ENCODE peak calls at places on chromosome 16, in ten cellular contexts. W, X, J, Q, T, K, G, Y, S and O are unnamed samples.

GRCh38 chr16:47460755-47461597 is at the start of the genes ITFG1 and PHKB:
- DNase-seq in T (peak), Y (peak), X (peak), Q (peak), G (peak), K (peak), S (peak), W (peak), J (peak), O (peak)

GRCh38 chr16:27302126-27302525 is 11.6 kb upstream of the IL4R start:
- DNase-seq in G (no peak), Y (no peak), S (no peak), T (no peak), X (no peak), J (no peak), W (no peak), K (no peak), Q (no peak), O (no peak)

GRCh38 chr16:69476920-69477418 is 52.5 kb downstream of the CYB5B start:
- DNase-seq in Y (no peak), G (no peak), Q (no peak), T (peak), X (peak), W (no peak), K (no peak), S (no peak), J (no peak), O (no peak)

GRCh38 chr16:5851583-5851982 is 754.0 kb upstream of the EEF2KMT start:
- DNase-seq in K (no peak), G (no peak), Q (no peak), S (no peak), X (no peak), Y (no peak), J (no peak), W (no peak), T (peak), O (no peak)

GRCh38 chr16:75022567-75022966 is 23.7 kb downstream of the ZNRF1 start:
- DNase-seq in S (no peak), J (no peak), K (no peak), T (no peak), Q (no peak), W (no peak), X (no peak), Y (no peak), G (no peak), O (peak)

GRCh38 chr16:29290631-29291247 is 115.8 kb downstream of the NPIPB11 start:
- DNase-seq in G (peak), S (peak), W (peak), Q (no peak), J (no peak), X (peak), T (peak), Y (peak), K (no peak), O (peak)

GRCh38 chr16:75188832-75189477 is 18.0 kb downstream of the CTRB2 start:
- DNase-seq in W (no peak), Q (no peak), T (no peak), K (no peak), X (no peak), G (no peak), J (no peak), Y (no peak), S (no peak), O (no peak)

GRCh38 chr16:74901606-74902005 is 83.3 kb downstream of the WDR59 start:
- DNase-seq in J (no peak), Y (no peak), S (no peak), G (no peak), T (no peak), Q (no peak), X (no peak), W (no peak), K (no peak), O (no peak)

GRCh38 chr16:11224096-11224893 is 31.7 kb downstream of the SOCS1 start:
- DNase-seq in X (no peak), S (peak), T (no peak), Y (peak), Q (peak), G (no peak), K (no peak), W (no peak), J (no peak), O (no peak)

GRCh38 chr16:56344518-56345405 is 80.6 kb downstream of the AMFR start:
- DNase-seq in W (no peak), K (no peak), S (no peak), T (no peak), Y (no peak), Q (no peak), X (no peak), J (no peak), G (no peak), O (no peak)

GRCh38 chr16:515175-515962 is 12.1 kb upstream of the CAPN15 start:
- DNase-seq in K (no peak), Q (no peak), S (no peak), Y (no peak), J (no peak), G (no peak), X (no peak), W (no peak), T (no peak), O (no peak)

GRCh38 chr16:53945996-53946395 is 242.0 kb downstream of the FTO start:
- DNase-seq in K (peak), Q (no peak), G (peak), Y (no peak), W (no peak), J (no peak), T (peak), X (peak), S (no peak), O (no peak)

GRCh38 chr16:27028713-27029112 is 38.0 kb upstream of the C16orf82 start:
- DNase-seq in X (no peak), K (no peak), J (no peak), Q (no peak), W (no peak), G (no peak), S (no peak), Y (no peak), T (no peak), O (no peak)

GRCh38 chr16:52050418-52050817 is 496.5 kb downstream of the TOX3 start:
- DNase-seq in W (no peak), K (no peak), J (no peak), S (no peak), Q (no peak), G (no peak), T (peak), Y (no peak), X (no peak), O (no peak)

GRCh38 chr16:84577034-84577803 is 40.7 kb downstream of the COTL1 start:
- DNase-seq in Y (no peak), K (no peak), G (no peak), X (no peak), T (no peak), Q (no peak), J (no peak), W (no peak), S (no peak), O (no peak)

GRCh38 chr16:89099905-89100304 is 6.3 kb downstream of the ACSF3 start:
- DNase-seq in S (no peak), X (no peak), Q (no peak), K (no peak), W (no peak), T (no peak), J (no peak), Y (no peak), G (no peak), O (no peak)

GRCh38 chr16:79897444-79898146 is 297.1 kb upstream of the MAF start:
- DNase-seq in Q (no peak), W (no peak), X (no peak), G (no peak), Y (no peak), J (no peak), T (peak), S (no peak), K (no peak), O (no peak)